ENCODE peak calls at places on chromosomes 2 and 18, in seven cellular contexts. One of them, this sample, is unnamed.

GRCh38 chr2:171345971-171346722 is 87.6 kb downstream of the METTL8 start:
- DNase-seq in kidney epithelial cell: no peak
- DNase-seq in epithelial cell of esophagus: no peak
- DNase-seq in putamen: no peak
- DNase-seq in ACHN: no peak
- DNase-seq in M059J: no peak
- DNase-seq in stimulated activated CD4-positive, alpha-beta T cell treated with anti-CD3 and anti-CD28 coated beads, TNF-alpha, amount 100 ng/mL, for 48 hours: no peak
- DNase-seq in this sample: no peak

GRCh38 chr2:111176388-111176787 is 55.7 kb downstream of the BCL2L11 start:
- DNase-seq in M059J: no peak
- DNase-seq in putamen: no peak
- DNase-seq in epithelial cell of esophagus: peak; percentile 15
- DNase-seq in ACHN: no peak
- DNase-seq in stimulated activated CD4-positive, alpha-beta T cell treated with anti-CD3 and anti-CD28 coated beads, TNF-alpha, amount 100 ng/mL, for 48 hours: no peak
- DNase-seq in kidney epithelial cell: no peak
- DNase-seq in this sample: no peak

GRCh38 chr18:76808561-76808960 is 13.8 kb upstream of the ZNF236 start:
- DNase-seq in putamen: no peak
- DNase-seq in stimulated activated CD4-positive, alpha-beta T cell treated with anti-CD3 and anti-CD28 coated beads, TNF-alpha, amount 100 ng/mL, for 48 hours: no peak
- DNase-seq in ACHN: no peak
- DNase-seq in kidney epithelial cell: no peak
- DNase-seq in epithelial cell of esophagus: no peak
- DNase-seq in M059J: no peak
- DNase-seq in this sample: no peak

GRCh38 chr2:9638532-9638931 is 7.7 kb upstream of the YWHAQ start:
- DNase-seq in stimulated activated CD4-positive, alpha-beta T cell treated with anti-CD3 and anti-CD28 coated beads, TNF-alpha, amount 100 ng/mL, for 48 hours: no peak
- DNase-seq in M059J: peak; percentile 94
- DNase-seq in ACHN: peak; percentile 88
- DNase-seq in kidney epithelial cell: peak; percentile 77
- DNase-seq in putamen: peak; percentile 97
- DNase-seq in epithelial cell of esophagus: peak; percentile 75
- DNase-seq in this sample: peak; percentile 88

GRCh38 chr2:134446431-134447091 is 192.7 kb downstream of the MGAT5 start:
- DNase-seq in ACHN: peak; percentile 32
- DNase-seq in kidney epithelial cell: no peak
- DNase-seq in stimulated activated CD4-positive, alpha-beta T cell treated with anti-CD3 and anti-CD28 coated beads, TNF-alpha, amount 100 ng/mL, for 48 hours: no peak
- DNase-seq in M059J: peak; percentile 74
- DNase-seq in putamen: no peak
- DNase-seq in epithelial cell of esophagus: peak; percentile 13
- DNase-seq in this sample: no peak

GRCh38 chr2:2801458-2801857 is 470.4 kb upstream of the MYT1L start:
- DNase-seq in kidney epithelial cell: no peak
- DNase-seq in epithelial cell of esophagus: no peak
- DNase-seq in putamen: no peak
- DNase-seq in stimulated activated CD4-positive, alpha-beta T cell treated with anti-CD3 and anti-CD28 coated beads, TNF-alpha, amount 100 ng/mL, for 48 hours: no peak
- DNase-seq in M059J: no peak
- DNase-seq in ACHN: no peak
- DNase-seq in this sample: no peak

GRCh38 chr2:85807756-85808155 is 54.0 kb downstream of the ATOH8 start:
- DNase-seq in putamen: no peak
- DNase-seq in ACHN: no peak
- DNase-seq in epithelial cell of esophagus: no peak
- DNase-seq in stimulated activated CD4-positive, alpha-beta T cell treated with anti-CD3 and anti-CD28 coated beads, TNF-alpha, amount 100 ng/mL, for 48 hours: no peak
- DNase-seq in M059J: no peak
- DNase-seq in kidney epithelial cell: no peak
- DNase-seq in this sample: no peak

GRCh38 chr2:85902496-85902895 is 13.7 kb upstream of the ST3GAL5 start:
- DNase-seq in ACHN: no peak
- DNase-seq in putamen: peak; percentile 91
- DNase-seq in epithelial cell of esophagus: peak; percentile 63
- DNase-seq in M059J: peak; percentile 46
- DNase-seq in stimulated activated CD4-positive, alpha-beta T cell treated with anti-CD3 and anti-CD28 coated beads, TNF-alpha, amount 100 ng/mL, for 48 hours: no peak
- DNase-seq in kidney epithelial cell: no peak
- DNase-seq in this sample: no peak

GRCh38 chr2:132757676-132758075 is 87.7 kb upstream of the LYPD1 start:
- DNase-seq in M059J: peak; percentile 30
- DNase-seq in epithelial cell of esophagus: no peak
- DNase-seq in putamen: no peak
- DNase-seq in kidney epithelial cell: no peak
- DNase-seq in stimulated activated CD4-positive, alpha-beta T cell treated with anti-CD3 and anti-CD28 coated beads, TNF-alpha, amount 100 ng/mL, for 48 hours: no peak
- DNase-seq in ACHN: peak; percentile 22
- DNase-seq in this sample: peak; percentile 33

GRCh38 chr2:134573724-134574123 is 145.1 kb downstream of the TMEM163 start:
- DNase-seq in ACHN: no peak
- DNase-seq in M059J: no peak
- DNase-seq in stimulated activated CD4-positive, alpha-beta T cell treated with anti-CD3 and anti-CD28 coated beads, TNF-alpha, amount 100 ng/mL, for 48 hours: no peak
- DNase-seq in epithelial cell of esophagus: no peak
- DNase-seq in kidney epithelial cell: no peak
- DNase-seq in putamen: no peak
- DNase-seq in this sample: no peak

GRCh38 chr2:116718451-116718850 is 1096.0 kb upstream of the DDX18 start:
- DNase-seq in ACHN: no peak
- DNase-seq in kidney epithelial cell: no peak
- DNase-seq in M059J: no peak
- DNase-seq in stimulated activated CD4-positive, alpha-beta T cell treated with anti-CD3 and anti-CD28 coated beads, TNF-alpha, amount 100 ng/mL, for 48 hours: no peak
- DNase-seq in epithelial cell of esophagus: peak; percentile 67
- DNase-seq in putamen: no peak
- DNase-seq in this sample: no peak

GRCh38 chr18:79335833-79336360 is 59.8 kb upstream of the NFATC1 start:
- DNase-seq in M059J: no peak
- DNase-seq in epithelial cell of esophagus: no peak
- DNase-seq in ACHN: no peak
- DNase-seq in kidney epithelial cell: no peak
- DNase-seq in stimulated activated CD4-positive, alpha-beta T cell treated with anti-CD3 and anti-CD28 coated beads, TNF-alpha, amount 100 ng/mL, for 48 hours: no peak
- DNase-seq in putamen: no peak
- DNase-seq in this sample: no peak

GRCh38 chr2:184945306-184945705 is 347.0 kb downstream of the ZNF804A start:
- DNase-seq in stimulated activated CD4-positive, alpha-beta T cell treated with anti-CD3 and anti-CD28 coated beads, TNF-alpha, amount 100 ng/mL, for 48 hours: no peak
- DNase-seq in epithelial cell of esophagus: no peak
- DNase-seq in kidney epithelial cell: no peak
- DNase-seq in M059J: no peak
- DNase-seq in ACHN: no peak
- DNase-seq in putamen: no peak
- DNase-seq in this sample: no peak

GRCh38 chr2:65053199-65053598 is 3.0 kb upstream of the CEP68 start:
- DNase-seq in kidney epithelial cell: no peak
- DNase-seq in ACHN: no peak
- DNase-seq in putamen: no peak
- DNase-seq in epithelial cell of esophagus: no peak
- DNase-seq in M059J: no peak
- DNase-seq in stimulated activated CD4-positive, alpha-beta T cell treated with anti-CD3 and anti-CD28 coated beads, TNF-alpha, amount 100 ng/mL, for 48 hours: no peak
- DNase-seq in this sample: no peak

GRCh38 chr2:126535408-126535807 is 120.5 kb upstream of the GYPC start:
- DNase-seq in putamen: no peak
- DNase-seq in stimulated activated CD4-positive, alpha-beta T cell treated with anti-CD3 and anti-CD28 coated beads, TNF-alpha, amount 100 ng/mL, for 48 hours: no peak
- DNase-seq in M059J: no peak
- DNase-seq in ACHN: no peak
- DNase-seq in kidney epithelial cell: no peak
- DNase-seq in epithelial cell of esophagus: no peak
- DNase-seq in this sample: no peak

GRCh38 chr2:143807192-143807591 is 678.0 kb downstream of the ARHGAP15 start:
- DNase-seq in ACHN: no peak
- DNase-seq in putamen: no peak
- DNase-seq in kidney epithelial cell: no peak
- DNase-seq in M059J: no peak
- DNase-seq in stimulated activated CD4-positive, alpha-beta T cell treated with anti-CD3 and anti-CD28 coated beads, TNF-alpha, amount 100 ng/mL, for 48 hours: no peak
- DNase-seq in epithelial cell of esophagus: peak; percentile 10
- DNase-seq in this sample: no peak

GRCh38 chr2:149991576-149991975 is 404.0 kb upstream of the MMADHC start:
- DNase-seq in putamen: no peak
- DNase-seq in M059J: peak; percentile 49
- DNase-seq in epithelial cell of esophagus: no peak
- DNase-seq in kidney epithelial cell: no peak
- DNase-seq in ACHN: no peak
- DNase-seq in stimulated activated CD4-positive, alpha-beta T cell treated with anti-CD3 and anti-CD28 coated beads, TNF-alpha, amount 100 ng/mL, for 48 hours: no peak
- DNase-seq in this sample: peak; percentile 54

GRCh38 chr18:57759650-57760049 is 43.5 kb downstream of the ATP8B1 start:
- DNase-seq in M059J: peak; percentile 55
- DNase-seq in stimulated activated CD4-positive, alpha-beta T cell treated with anti-CD3 and anti-CD28 coated beads, TNF-alpha, amount 100 ng/mL, for 48 hours: no peak
- DNase-seq in epithelial cell of esophagus: peak; percentile 61
- DNase-seq in kidney epithelial cell: no peak
- DNase-seq in putamen: no peak
- DNase-seq in ACHN: peak; percentile 81
- DNase-seq in this sample: no peak

GRCh38 chr2:32291746-32292145 is 14.0 kb downstream of the YIPF4 start:
- DNase-seq in putamen: no peak
- DNase-seq in M059J: no peak
- DNase-seq in stimulated activated CD4-positive, alpha-beta T cell treated with anti-CD3 and anti-CD28 coated beads, TNF-alpha, amount 100 ng/mL, for 48 hours: no peak
- DNase-seq in kidney epithelial cell: no peak
- DNase-seq in ACHN: no peak
- DNase-seq in epithelial cell of esophagus: no peak
- DNase-seq in this sample: no peak

GRCh38 chr18:9475643-9476580 is 599 bp downstream of the RALBP1 start:
- DNase-seq in M059J: peak; percentile 52
- DNase-seq in putamen: no peak
- DNase-seq in ACHN: peak; percentile 54
- DNase-seq in epithelial cell of esophagus: peak; percentile 43
- DNase-seq in kidney epithelial cell: no peak
- DNase-seq in stimulated activated CD4-positive, alpha-beta T cell treated with anti-CD3 and anti-CD28 coated beads, TNF-alpha, amount 100 ng/mL, for 48 hours: peak; percentile 47
- DNase-seq in this sample: peak; percentile 29

GRCh38 chr2:86622409-86622877 is 1.2 kb downstream of the RNF103 start:
- DNase-seq in stimulated activated CD4-positive, alpha-beta T cell treated with anti-CD3 and anti-CD28 coated beads, TNF-alpha, amount 100 ng/mL, for 48 hours: peak; percentile 18
- DNase-seq in epithelial cell of esophagus: peak; percentile 37
- DNase-seq in putamen: peak; percentile 32
- DNase-seq in M059J: peak; percentile 49
- DNase-seq in ACHN: peak; percentile 49
- DNase-seq in kidney epithelial cell: no peak
- DNase-seq in this sample: peak; percentile 48

GRCh38 chr2:105877945-105878344 is 133.2 kb downstream of the NCK2 start:
- DNase-seq in stimulated activated CD4-positive, alpha-beta T cell treated with anti-CD3 and anti-CD28 coated beads, TNF-alpha, amount 100 ng/mL, for 48 hours: no peak
- DNase-seq in epithelial cell of esophagus: no peak
- DNase-seq in M059J: no peak
- DNase-seq in kidney epithelial cell: no peak
- DNase-seq in ACHN: no peak
- DNase-seq in putamen: no peak
- DNase-seq in this sample: no peak

GRCh38 chr18:22752014-22752413 is 181.1 kb upstream of the RBBP8 start:
- DNase-seq in stimulated activated CD4-positive, alpha-beta T cell treated with anti-CD3 and anti-CD28 coated beads, TNF-alpha, amount 100 ng/mL, for 48 hours: no peak
- DNase-seq in M059J: no peak
- DNase-seq in ACHN: no peak
- DNase-seq in epithelial cell of esophagus: no peak
- DNase-seq in putamen: no peak
- DNase-seq in kidney epithelial cell: no peak
- DNase-seq in this sample: no peak

GRCh38 chr2:1704606-1705556 is 39.4 kb downstream of the PXDN start:
- DNase-seq in kidney epithelial cell: no peak
- DNase-seq in putamen: no peak
- DNase-seq in stimulated activated CD4-positive, alpha-beta T cell treated with anti-CD3 and anti-CD28 coated beads, TNF-alpha, amount 100 ng/mL, for 48 hours: no peak
- DNase-seq in epithelial cell of esophagus: peak; percentile 89
- DNase-seq in M059J: no peak
- DNase-seq in ACHN: no peak
- DNase-seq in this sample: peak; percentile 86

GRCh38 chr2:202871161-202872141 is at the start of gene ICA1L:
- DNase-seq in epithelial cell of esophagus: peak; percentile 42
- DNase-seq in M059J: peak; percentile 75
- DNase-seq in kidney epithelial cell: no peak
- DNase-seq in stimulated activated CD4-positive, alpha-beta T cell treated with anti-CD3 and anti-CD28 coated beads, TNF-alpha, amount 100 ng/mL, for 48 hours: peak; percentile 41
- DNase-seq in putamen: peak; percentile 49
- DNase-seq in ACHN: peak; percentile 74
- DNase-seq in this sample: peak; percentile 69

GRCh38 chr2:28356095-28356911 is 36.4 kb upstream of the FOSL2 start:
- DNase-seq in M059J: peak; percentile 94
- DNase-seq in ACHN: no peak
- DNase-seq in stimulated activated CD4-positive, alpha-beta T cell treated with anti-CD3 and anti-CD28 coated beads, TNF-alpha, amount 100 ng/mL, for 48 hours: no peak
- DNase-seq in kidney epithelial cell: no peak
- DNase-seq in putamen: no peak
- DNase-seq in epithelial cell of esophagus: peak; percentile 64
- DNase-seq in this sample: peak; percentile 55

GRCh38 chr2:64716569-64716968 is 62.9 kb upstream of the SERTAD2 start:
- DNase-seq in kidney epithelial cell: no peak
- DNase-seq in stimulated activated CD4-positive, alpha-beta T cell treated with anti-CD3 and anti-CD28 coated beads, TNF-alpha, amount 100 ng/mL, for 48 hours: no peak
- DNase-seq in putamen: peak; percentile 85
- DNase-seq in ACHN: no peak
- DNase-seq in M059J: no peak
- DNase-seq in epithelial cell of esophagus: no peak
- DNase-seq in this sample: no peak

GRCh38 chr2:127387655-127388422 is at the start of gene MAP3K2:
- DNase-seq in kidney epithelial cell: no peak
- DNase-seq in M059J: peak; percentile 81
- DNase-seq in epithelial cell of esophagus: peak; percentile 93
- DNase-seq in ACHN: peak; percentile 93
- DNase-seq in stimulated activated CD4-positive, alpha-beta T cell treated with anti-CD3 and anti-CD28 coated beads, TNF-alpha, amount 100 ng/mL, for 48 hours: peak; percentile 93
- DNase-seq in putamen: peak; percentile 93
- DNase-seq in this sample: peak; percentile 89

GRCh38 chr2:52084760-52085159 is 1052.8 kb upstream of the NRXN1 start:
- DNase-seq in ACHN: no peak
- DNase-seq in kidney epithelial cell: no peak
- DNase-seq in epithelial cell of esophagus: no peak
- DNase-seq in stimulated activated CD4-positive, alpha-beta T cell treated with anti-CD3 and anti-CD28 coated beads, TNF-alpha, amount 100 ng/mL, for 48 hours: no peak
- DNase-seq in putamen: no peak
- DNase-seq in M059J: peak; percentile 0
- DNase-seq in this sample: no peak

GRCh38 chr18:5295231-5295920 is at the start of gene ZBTB14:
- DNase-seq in putamen: peak; percentile 82
- DNase-seq in ACHN: peak; percentile 69
- DNase-seq in stimulated activated CD4-positive, alpha-beta T cell treated with anti-CD3 and anti-CD28 coated beads, TNF-alpha, amount 100 ng/mL, for 48 hours: peak; percentile 52
- DNase-seq in kidney epithelial cell: no peak
- DNase-seq in epithelial cell of esophagus: peak; percentile 63
- DNase-seq in M059J: peak; percentile 46
- DNase-seq in this sample: peak; percentile 56

GRCh38 chr18:3593381-3593903 is 143.5 kb downstream of the TGIF1 start:
- DNase-seq in M059J: peak; percentile 86
- DNase-seq in kidney epithelial cell: peak; percentile 77
- DNase-seq in epithelial cell of esophagus: peak; percentile 77
- DNase-seq in stimulated activated CD4-positive, alpha-beta T cell treated with anti-CD3 and anti-CD28 coated beads, TNF-alpha, amount 100 ng/mL, for 48 hours: no peak
- DNase-seq in ACHN: peak; percentile 79
- DNase-seq in putamen: no peak
- DNase-seq in this sample: peak; percentile 93

GRCh38 chr2:26633351-26633945 is 7.7 kb downstream of the CIB4 start:
- DNase-seq in epithelial cell of esophagus: no peak
- DNase-seq in putamen: no peak
- DNase-seq in stimulated activated CD4-positive, alpha-beta T cell treated with anti-CD3 and anti-CD28 coated beads, TNF-alpha, amount 100 ng/mL, for 48 hours: no peak
- DNase-seq in ACHN: no peak
- DNase-seq in M059J: no peak
- DNase-seq in kidney epithelial cell: no peak
- DNase-seq in this sample: no peak

GRCh38 chr2:202479090-202479489 is 103.0 kb downstream of the BMPR2 start:
- DNase-seq in epithelial cell of esophagus: no peak
- DNase-seq in M059J: no peak
- DNase-seq in kidney epithelial cell: no peak
- DNase-seq in stimulated activated CD4-positive, alpha-beta T cell treated with anti-CD3 and anti-CD28 coated beads, TNF-alpha, amount 100 ng/mL, for 48 hours: no peak
- DNase-seq in putamen: peak; percentile 3
- DNase-seq in ACHN: no peak
- DNase-seq in this sample: no peak

GRCh38 chr2:159206736-159207380 is 79.6 kb downstream of the WDSUB1 start:
- DNase-seq in stimulated activated CD4-positive, alpha-beta T cell treated with anti-CD3 and anti-CD28 coated beads, TNF-alpha, amount 100 ng/mL, for 48 hours: no peak
- DNase-seq in kidney epithelial cell: no peak
- DNase-seq in putamen: no peak
- DNase-seq in epithelial cell of esophagus: no peak
- DNase-seq in M059J: no peak
- DNase-seq in ACHN: no peak
- DNase-seq in this sample: no peak

GRCh38 chr2:185978634-185979405 is 240.2 kb downstream of the FSIP2 start:
- DNase-seq in M059J: peak; percentile 33
- DNase-seq in ACHN: no peak
- DNase-seq in putamen: no peak
- DNase-seq in epithelial cell of esophagus: peak; percentile 87
- DNase-seq in kidney epithelial cell: no peak
- DNase-seq in stimulated activated CD4-positive, alpha-beta T cell treated with anti-CD3 and anti-CD28 coated beads, TNF-alpha, amount 100 ng/mL, for 48 hours: no peak
- DNase-seq in this sample: no peak

GRCh38 chr2:8149985-8150547 is 531.8 kb upstream of the ID2 start:
- DNase-seq in M059J: peak; percentile 29
- DNase-seq in kidney epithelial cell: no peak
- DNase-seq in epithelial cell of esophagus: no peak
- DNase-seq in stimulated activated CD4-positive, alpha-beta T cell treated with anti-CD3 and anti-CD28 coated beads, TNF-alpha, amount 100 ng/mL, for 48 hours: no peak
- DNase-seq in putamen: no peak
- DNase-seq in ACHN: no peak
- DNase-seq in this sample: no peak

GRCh38 chr2:233799087-233799665 is 21.0 kb downstream of the MROH2A start:
- DNase-seq in ACHN: no peak
- DNase-seq in stimulated activated CD4-positive, alpha-beta T cell treated with anti-CD3 and anti-CD28 coated beads, TNF-alpha, amount 100 ng/mL, for 48 hours: no peak
- DNase-seq in M059J: no peak
- DNase-seq in putamen: no peak
- DNase-seq in epithelial cell of esophagus: no peak
- DNase-seq in kidney epithelial cell: no peak
- DNase-seq in this sample: no peak